ENCODE peak calls at places on chromosomes 12 and 14, in five cellular contexts. One of them, this sample, is unnamed.

GRCh38 chr12:100995201-100995600 is 200.6 kb downstream of the ANO4 start:
- DNase-seq in IMR-90: peak
- DNase-seq in PC-9: no peak
- DNase-seq in heart right ventricle: no peak
- DNase-seq in cardiac muscle cell: no peak
- DNase-seq in this sample: no peak

GRCh38 chr14:104360522-104360921 is 219.0 kb upstream of the C14orf180 start:
- DNase-seq in IMR-90: no peak
- DNase-seq in PC-9: no peak
- DNase-seq in heart right ventricle: no peak
- DNase-seq in cardiac muscle cell: no peak
- DNase-seq in this sample: no peak

GRCh38 chr12:56315256-56315625 is 547 bp downstream of the CNPY2 start:
- DNase-seq in heart right ventricle: no peak
- DNase-seq in IMR-90: no peak
- DNase-seq in cardiac muscle cell: no peak
- DNase-seq in PC-9: no peak
- DNase-seq in this sample: peak

GRCh38 chr12:68455676-68456345 is 123.6 kb upstream of the MDM1 start:
- DNase-seq in PC-9: no peak
- DNase-seq in heart right ventricle: no peak
- DNase-seq in cardiac muscle cell: no peak
- DNase-seq in IMR-90: peak
- DNase-seq in this sample: no peak

GRCh38 chr14:24051789-24052655 is at the start of gene CARMIL3:
- DNase-seq in PC-9: no peak
- DNase-seq in IMR-90: peak
- DNase-seq in heart right ventricle: peak
- DNase-seq in cardiac muscle cell: peak
- DNase-seq in this sample: peak

GRCh38 chr14:105882626-105883025 is 356.2 kb downstream of the TMEM121 start:
- DNase-seq in IMR-90: no peak
- DNase-seq in PC-9: no peak
- DNase-seq in cardiac muscle cell: no peak
- DNase-seq in heart right ventricle: peak
- DNase-seq in this sample: no peak

GRCh38 chr12:630656-631632 is 32.3 kb downstream of the NINJ2 start:
- DNase-seq in heart right ventricle: peak
- DNase-seq in PC-9: no peak
- DNase-seq in IMR-90: no peak
- DNase-seq in cardiac muscle cell: no peak
- DNase-seq in this sample: no peak

GRCh38 chr12:131547560-131547959 is 163.3 kb upstream of the SFSWAP start:
- DNase-seq in cardiac muscle cell: no peak
- DNase-seq in heart right ventricle: no peak
- DNase-seq in PC-9: no peak
- DNase-seq in IMR-90: no peak
- DNase-seq in this sample: no peak

GRCh38 chr12:132622437-132623071 is 4.0 kb downstream of the P2RX2 start:
- DNase-seq in cardiac muscle cell: no peak
- DNase-seq in IMR-90: peak
- DNase-seq in PC-9: peak
- DNase-seq in heart right ventricle: no peak
- DNase-seq in this sample: no peak

GRCh38 chr12:45909041-45909713 is 81.2 kb downstream of the SCAF11 start:
- DNase-seq in PC-9: no peak
- DNase-seq in cardiac muscle cell: no peak
- DNase-seq in IMR-90: peak
- DNase-seq in heart right ventricle: no peak
- DNase-seq in this sample: no peak

GRCh38 chr12:38771871-38772270 is 133.5 kb downstream of the CPNE8 start:
- DNase-seq in IMR-90: no peak
- DNase-seq in heart right ventricle: no peak
- DNase-seq in cardiac muscle cell: no peak
- DNase-seq in PC-9: no peak
- DNase-seq in this sample: no peak

GRCh38 chr14:33794791-33795300 is 156.0 kb downstream of the EGLN3 start:
- DNase-seq in PC-9: no peak
- DNase-seq in cardiac muscle cell: no peak
- DNase-seq in IMR-90: no peak
- DNase-seq in heart right ventricle: no peak
- DNase-seq in this sample: no peak

GRCh38 chr14:95597784-95598204 is 62.9 kb downstream of the GLRX5 start:
- DNase-seq in PC-9: no peak
- DNase-seq in heart right ventricle: no peak
- DNase-seq in cardiac muscle cell: peak
- DNase-seq in IMR-90: peak
- DNase-seq in this sample: no peak

GRCh38 chr12:17333287-17333686 is 727.3 kb upstream of the LMO3 start:
- DNase-seq in cardiac muscle cell: no peak
- DNase-seq in IMR-90: no peak
- DNase-seq in heart right ventricle: no peak
- DNase-seq in PC-9: no peak
- DNase-seq in this sample: no peak

GRCh38 chr12:112473056-112473455 is 54.3 kb downstream of the PTPN11 start:
- DNase-seq in IMR-90: no peak
- DNase-seq in heart right ventricle: no peak
- DNase-seq in PC-9: no peak
- DNase-seq in cardiac muscle cell: no peak
- DNase-seq in this sample: no peak

GRCh38 chr12:79776111-79776510 is 85.3 kb upstream of the PAWR start:
- DNase-seq in cardiac muscle cell: no peak
- DNase-seq in IMR-90: peak
- DNase-seq in heart right ventricle: no peak
- DNase-seq in PC-9: peak
- DNase-seq in this sample: no peak

GRCh38 chr12:57983150-57983857 is 41.9 kb downstream of the ATP23 start:
- DNase-seq in IMR-90: peak
- DNase-seq in cardiac muscle cell: peak
- DNase-seq in heart right ventricle: no peak
- DNase-seq in PC-9: peak
- DNase-seq in this sample: no peak

GRCh38 chr14:50038398-50039119 is 77.8 kb downstream of the VCPKMT start:
- DNase-seq in PC-9: peak
- DNase-seq in cardiac muscle cell: peak
- DNase-seq in IMR-90: peak
- DNase-seq in heart right ventricle: no peak
- DNase-seq in this sample: no peak

GRCh38 chr14:105999361-106000028 is 473.1 kb downstream of the TMEM121 start:
- DNase-seq in IMR-90: no peak
- DNase-seq in cardiac muscle cell: no peak
- DNase-seq in heart right ventricle: peak
- DNase-seq in PC-9: no peak
- DNase-seq in this sample: peak

GRCh38 chr14:65846469-65846868 is 433.9 kb downstream of the FUT8 start:
- DNase-seq in cardiac muscle cell: no peak
- DNase-seq in IMR-90: no peak
- DNase-seq in PC-9: no peak
- DNase-seq in heart right ventricle: no peak
- DNase-seq in this sample: no peak

GRCh38 chr14:77663289-77663688 is 44.5 kb downstream of the ALKBH1 start:
- DNase-seq in cardiac muscle cell: no peak
- DNase-seq in IMR-90: peak
- DNase-seq in heart right ventricle: no peak
- DNase-seq in PC-9: peak
- DNase-seq in this sample: no peak

GRCh38 chr12:57630891-57631433 is 2.0 kb downstream of the B4GALNT1 start:
- DNase-seq in heart right ventricle: no peak
- DNase-seq in IMR-90: no peak
- DNase-seq in PC-9: no peak
- DNase-seq in cardiac muscle cell: no peak
- DNase-seq in this sample: no peak

GRCh38 chr12:56724660-56724988 is 475 bp downstream of the NACA start:
- DNase-seq in cardiac muscle cell: peak
- DNase-seq in PC-9: no peak
- DNase-seq in IMR-90: no peak
- DNase-seq in heart right ventricle: no peak
- DNase-seq in this sample: peak

GRCh38 chr12:32298917-32299316 is 100.4 kb upstream of the FGD4 start:
- DNase-seq in cardiac muscle cell: no peak
- DNase-seq in PC-9: no peak
- DNase-seq in heart right ventricle: no peak
- DNase-seq in IMR-90: no peak
- DNase-seq in this sample: no peak

GRCh38 chr12:131535779-131536178 is 175.1 kb upstream of the SFSWAP start:
- DNase-seq in IMR-90: no peak
- DNase-seq in PC-9: no peak
- DNase-seq in cardiac muscle cell: no peak
- DNase-seq in heart right ventricle: no peak
- DNase-seq in this sample: no peak

GRCh38 chr12:122646568-122647220 is 56.5 kb downstream of the HCAR2 start:
- DNase-seq in PC-9: no peak
- DNase-seq in heart right ventricle: no peak
- DNase-seq in cardiac muscle cell: no peak
- DNase-seq in IMR-90: peak
- DNase-seq in this sample: no peak

GRCh38 chr14:39417014-39417413 is 15.2 kb downstream of the FBXO33 start:
- DNase-seq in cardiac muscle cell: no peak
- DNase-seq in heart right ventricle: no peak
- DNase-seq in IMR-90: no peak
- DNase-seq in PC-9: no peak
- DNase-seq in this sample: no peak

GRCh38 chr12:129771238-129771637 is 132.6 kb downstream of the TMEM132D start:
- DNase-seq in IMR-90: no peak
- DNase-seq in cardiac muscle cell: no peak
- DNase-seq in heart right ventricle: no peak
- DNase-seq in PC-9: no peak
- DNase-seq in this sample: no peak

GRCh38 chr12:123119808-123120207 is 31.1 kb downstream of the PITPNM2 start:
- DNase-seq in cardiac muscle cell: no peak
- DNase-seq in PC-9: no peak
- DNase-seq in IMR-90: no peak
- DNase-seq in heart right ventricle: no peak
- DNase-seq in this sample: no peak

GRCh38 chr14:105883066-105884005 is 357.0 kb downstream of the TMEM121 start:
- DNase-seq in IMR-90: no peak
- DNase-seq in heart right ventricle: peak
- DNase-seq in PC-9: no peak
- DNase-seq in cardiac muscle cell: no peak
- DNase-seq in this sample: no peak

GRCh38 chr14:75672588-75673192 is 11.6 kb downstream of the TTLL5 start:
- DNase-seq in cardiac muscle cell: no peak
- DNase-seq in heart right ventricle: no peak
- DNase-seq in PC-9: no peak
- DNase-seq in IMR-90: no peak
- DNase-seq in this sample: no peak
- H3K27ac ChIP-seq in cardiac muscle cell: no peak
- H3K27ac ChIP-seq in heart right ventricle: no peak
- H3K27ac ChIP-seq in PC-9: no peak
- H3K27ac ChIP-seq in IMR-90: no peak
- H3K27ac ChIP-seq in this sample: no peak

DNA sequence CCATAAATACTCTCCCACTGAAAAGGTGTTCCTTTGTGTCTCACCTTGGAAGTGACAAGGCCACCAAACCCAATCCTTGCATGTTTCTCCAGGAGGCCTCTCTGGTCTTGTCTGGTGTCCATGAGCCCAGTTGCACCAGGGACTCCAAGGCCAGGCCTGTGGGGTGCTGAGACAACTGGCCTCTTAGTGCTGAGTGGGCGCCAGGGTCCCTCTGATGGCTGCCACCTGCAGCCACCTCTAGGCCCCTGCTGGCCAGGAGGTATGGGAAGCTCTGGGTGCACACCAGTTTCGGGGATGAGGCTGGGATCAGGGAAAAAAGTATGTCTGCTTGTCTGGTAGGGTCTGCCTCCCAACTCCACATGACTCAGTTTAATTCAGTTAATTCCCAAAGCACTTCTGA is 15.2 kb upstream of the FAM181A start:
- DNase-seq in PC-9: no peak
- DNase-seq in IMR-90: no peak
- DNase-seq in heart right ventricle: no peak
- DNase-seq in cardiac muscle cell: no peak
- DNase-seq in this sample: no peak
- H3K27ac ChIP-seq in PC-9: no peak
- H3K27ac ChIP-seq in IMR-90: no peak
- H3K27ac ChIP-seq in heart right ventricle: no peak
- H3K27ac ChIP-seq in cardiac muscle cell: no peak
- H3K27ac ChIP-seq in this sample: no peak

DNA sequence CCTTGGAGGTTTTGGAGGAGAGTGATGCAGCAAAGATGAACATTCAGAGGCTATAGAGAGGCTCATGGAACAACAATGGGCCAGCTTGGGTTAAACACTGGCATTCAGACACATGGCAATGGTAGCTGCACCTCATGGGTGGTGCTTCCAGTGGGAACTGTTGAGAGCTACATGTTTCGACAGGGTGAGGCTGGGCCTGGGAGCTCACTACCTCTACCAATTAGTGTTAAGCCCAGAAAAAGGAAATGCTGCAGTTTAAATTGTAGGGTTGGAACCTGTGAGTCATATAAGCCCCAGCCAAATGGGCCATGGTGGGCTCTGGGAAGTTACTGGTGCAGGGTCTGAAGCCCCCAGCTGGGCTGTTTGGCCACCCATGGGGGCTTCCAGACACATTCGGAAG is 279.7 kb downstream of the ZFP36L1 start:
- DNase-seq in cardiac muscle cell: no peak
- DNase-seq in heart right ventricle: no peak
- DNase-seq in PC-9: peak
- DNase-seq in IMR-90: no peak
- DNase-seq in this sample: no peak
- H3K27ac ChIP-seq in cardiac muscle cell: no peak
- H3K27ac ChIP-seq in heart right ventricle: peak
- H3K27ac ChIP-seq in PC-9: peak
- H3K27ac ChIP-seq in IMR-90: no peak
- H3K27ac ChIP-seq in this sample: no peak

DNA sequence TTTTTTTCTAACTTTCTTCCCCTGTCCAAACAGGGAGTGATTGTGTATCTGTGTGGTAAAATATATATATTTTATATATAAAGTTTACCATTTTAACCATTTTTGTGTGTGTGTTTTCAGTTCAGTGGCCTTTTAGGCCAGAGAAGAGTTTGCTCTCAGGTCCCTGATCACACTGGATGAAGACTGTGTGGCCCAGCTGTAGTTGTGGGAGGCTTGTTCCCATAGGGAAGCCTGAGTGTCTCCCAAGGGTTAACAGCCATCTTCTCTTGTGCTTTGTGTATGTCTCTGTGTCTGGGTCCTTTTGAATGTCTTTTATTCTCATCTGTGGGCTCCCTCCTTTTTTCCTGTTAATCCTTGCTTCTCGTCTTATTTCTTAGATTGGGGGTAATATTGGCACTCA is 23.4 kb downstream of the CGRRF1 start:
- DNase-seq in cardiac muscle cell: no peak
- DNase-seq in PC-9: no peak
- DNase-seq in heart right ventricle: no peak
- DNase-seq in IMR-90: no peak
- DNase-seq in this sample: no peak
- H3K27ac ChIP-seq in cardiac muscle cell: peak
- H3K27ac ChIP-seq in PC-9: no peak
- H3K27ac ChIP-seq in heart right ventricle: no peak
- H3K27ac ChIP-seq in IMR-90: no peak
- H3K27ac ChIP-seq in this sample: no peak

This sample was measured in substantia nigra.